ENCODE peak calls at places on chromosome 3, in six cellular contexts. One of them, this sample, is unnamed.

GRCh38 chr3:50236484-50237132 is 604 bp downstream of the GNAI2 start:
- DNase-seq in endothelial cell of umbilical vein: no peak
- DNase-seq in breast epithelium: no peak
- DNase-seq in transverse colon: no peak
- DNase-seq in GM23338: no peak
- DNase-seq in stomach: no peak
- DNase-seq in this sample: no peak

GRCh38 chr3:16290007-16290826 is 25.2 kb downstream of the OXNAD1 start:
- DNase-seq in stomach: peak
- DNase-seq in transverse colon: peak
- DNase-seq in endothelial cell of umbilical vein: peak
- DNase-seq in GM23338: peak
- DNase-seq in breast epithelium: no peak
- DNase-seq in this sample: no peak

GRCh38 chr3:192848371-192849233 is 69.1 kb downstream of the MB21D2 start:
- DNase-seq in GM23338: no peak
- DNase-seq in breast epithelium: no peak
- DNase-seq in stomach: no peak
- DNase-seq in endothelial cell of umbilical vein: no peak
- DNase-seq in transverse colon: no peak
- DNase-seq in this sample: no peak

GRCh38 chr3:29410660-29411405 is 130.0 kb downstream of the RBMS3 start:
- DNase-seq in transverse colon: no peak
- DNase-seq in stomach: no peak
- DNase-seq in endothelial cell of umbilical vein: no peak
- DNase-seq in breast epithelium: no peak
- DNase-seq in GM23338: no peak
- DNase-seq in this sample: no peak

GRCh38 chr3:107416886-107417285 is 39.6 kb downstream of the CCDC54 start:
- DNase-seq in GM23338: no peak
- DNase-seq in breast epithelium: no peak
- DNase-seq in endothelial cell of umbilical vein: no peak
- DNase-seq in stomach: no peak
- DNase-seq in transverse colon: no peak
- DNase-seq in this sample: no peak

GRCh38 chr3:56064684-56065083 is 403.6 kb downstream of the ERC2 start:
- DNase-seq in stomach: no peak
- DNase-seq in GM23338: no peak
- DNase-seq in endothelial cell of umbilical vein: peak
- DNase-seq in transverse colon: no peak
- DNase-seq in breast epithelium: no peak
- DNase-seq in this sample: no peak

GRCh38 chr3:170751083-170751893 is 118.7 kb downstream of the RPL22L1 start:
- DNase-seq in stomach: peak
- DNase-seq in transverse colon: peak
- DNase-seq in breast epithelium: peak
- DNase-seq in endothelial cell of umbilical vein: peak
- DNase-seq in GM23338: no peak
- DNase-seq in this sample: no peak

GRCh38 chr3:103059481-103059880 is 624.7 kb downstream of the ZPLD1 start:
- DNase-seq in breast epithelium: no peak
- DNase-seq in endothelial cell of umbilical vein: no peak
- DNase-seq in transverse colon: no peak
- DNase-seq in stomach: no peak
- DNase-seq in GM23338: peak
- DNase-seq in this sample: no peak

GRCh38 chr3:54905230-54905888 is 22.5 kb downstream of the LRTM1 start:
- DNase-seq in GM23338: no peak
- DNase-seq in stomach: no peak
- DNase-seq in breast epithelium: no peak
- DNase-seq in endothelial cell of umbilical vein: no peak
- DNase-seq in transverse colon: no peak
- DNase-seq in this sample: no peak

GRCh38 chr3:196431193-196432136 is 762 bp downstream of the UBXN7 start:
- DNase-seq in endothelial cell of umbilical vein: peak
- DNase-seq in transverse colon: peak
- DNase-seq in GM23338: peak
- DNase-seq in stomach: no peak
- DNase-seq in breast epithelium: no peak
- DNase-seq in this sample: no peak

GRCh38 chr3:113589971-113590370 is 57.6 kb downstream of the SIDT1 start:
- DNase-seq in breast epithelium: no peak
- DNase-seq in stomach: no peak
- DNase-seq in GM23338: no peak
- DNase-seq in endothelial cell of umbilical vein: no peak
- DNase-seq in transverse colon: no peak
- DNase-seq in this sample: no peak

GRCh38 chr3:142115927-142116668 is 33.2 kb downstream of the TFDP2 start:
- DNase-seq in breast epithelium: no peak
- DNase-seq in transverse colon: no peak
- DNase-seq in endothelial cell of umbilical vein: no peak
- DNase-seq in GM23338: no peak
- DNase-seq in stomach: no peak
- DNase-seq in this sample: peak

GRCh38 chr3:24123596-24123995 is 178.5 kb downstream of the NR1D2 start:
- DNase-seq in breast epithelium: no peak
- DNase-seq in GM23338: no peak
- DNase-seq in endothelial cell of umbilical vein: no peak
- DNase-seq in transverse colon: no peak
- DNase-seq in stomach: no peak
- DNase-seq in this sample: no peak

GRCh38 chr3:108406661-108407206 is 103.7 kb downstream of the MYH15 start:
- DNase-seq in breast epithelium: no peak
- DNase-seq in endothelial cell of umbilical vein: peak
- DNase-seq in stomach: no peak
- DNase-seq in transverse colon: peak
- DNase-seq in GM23338: peak
- DNase-seq in this sample: peak

GRCh38 chr3:168162172-168162571 is 66.4 kb upstream of the GOLIM4 start:
- DNase-seq in breast epithelium: no peak
- DNase-seq in stomach: no peak
- DNase-seq in GM23338: no peak
- DNase-seq in endothelial cell of umbilical vein: no peak
- DNase-seq in transverse colon: no peak
- DNase-seq in this sample: no peak

GRCh38 chr3:72158639-72159005 is 373.7 kb upstream of the PROK2 start:
- DNase-seq in breast epithelium: no peak
- DNase-seq in transverse colon: no peak
- DNase-seq in endothelial cell of umbilical vein: no peak
- DNase-seq in GM23338: no peak
- DNase-seq in stomach: no peak
- DNase-seq in this sample: no peak

GRCh38 chr3:186931487-186932280 is 1.4 kb downstream of the ST6GAL1 start:
- DNase-seq in endothelial cell of umbilical vein: peak
- DNase-seq in stomach: peak
- DNase-seq in GM23338: peak
- DNase-seq in transverse colon: peak
- DNase-seq in breast epithelium: peak
- DNase-seq in this sample: no peak

GRCh38 chr3:124760601-124761000 is 30.3 kb downstream of the UMPS start:
- DNase-seq in GM23338: peak
- DNase-seq in transverse colon: no peak
- DNase-seq in breast epithelium: no peak
- DNase-seq in stomach: no peak
- DNase-seq in endothelial cell of umbilical vein: no peak
- DNase-seq in this sample: no peak

GRCh38 chr3:159724627-159725026 is 264.0 kb upstream of the IL12A start:
- DNase-seq in endothelial cell of umbilical vein: no peak
- DNase-seq in transverse colon: no peak
- DNase-seq in breast epithelium: no peak
- DNase-seq in stomach: no peak
- DNase-seq in GM23338: no peak
- DNase-seq in this sample: no peak

GRCh38 chr3:48275292-48276027 is 34.6 kb downstream of the ZNF589 start:
- DNase-seq in endothelial cell of umbilical vein: no peak
- DNase-seq in stomach: no peak
- DNase-seq in GM23338: no peak
- DNase-seq in transverse colon: no peak
- DNase-seq in breast epithelium: no peak
- DNase-seq in this sample: no peak

GRCh38 chr3:179069762-179070390 is 1.7 kb downstream of the ZMAT3 start:
- DNase-seq in stomach: no peak
- DNase-seq in breast epithelium: no peak
- DNase-seq in endothelial cell of umbilical vein: peak
- DNase-seq in transverse colon: no peak
- DNase-seq in GM23338: no peak
- DNase-seq in this sample: no peak

GRCh38 chr3:9746330-9746729 is 3.4 kb upstream of the OGG1 start:
- DNase-seq in endothelial cell of umbilical vein: peak
- DNase-seq in GM23338: no peak
- DNase-seq in transverse colon: no peak
- DNase-seq in stomach: no peak
- DNase-seq in breast epithelium: no peak
- DNase-seq in this sample: no peak

GRCh38 chr3:9747267-9747666 is 2.5 kb upstream of the OGG1 start:
- DNase-seq in breast epithelium: no peak
- DNase-seq in transverse colon: no peak
- DNase-seq in GM23338: no peak
- DNase-seq in endothelial cell of umbilical vein: peak
- DNase-seq in stomach: no peak
- DNase-seq in this sample: no peak

GRCh38 chr3:9749333-9749662 is 454 bp upstream of the OGG1 start:
- DNase-seq in stomach: no peak
- DNase-seq in transverse colon: no peak
- DNase-seq in breast epithelium: no peak
- DNase-seq in GM23338: no peak
- DNase-seq in endothelial cell of umbilical vein: no peak
- DNase-seq in this sample: no peak

GRCh38 chr3:9750556-9751411 is 1.0 kb downstream of the OGG1 start:
- DNase-seq in endothelial cell of umbilical vein: no peak
- DNase-seq in transverse colon: peak
- DNase-seq in GM23338: no peak
- DNase-seq in breast epithelium: no peak
- DNase-seq in stomach: no peak
- DNase-seq in this sample: no peak

DNA sequence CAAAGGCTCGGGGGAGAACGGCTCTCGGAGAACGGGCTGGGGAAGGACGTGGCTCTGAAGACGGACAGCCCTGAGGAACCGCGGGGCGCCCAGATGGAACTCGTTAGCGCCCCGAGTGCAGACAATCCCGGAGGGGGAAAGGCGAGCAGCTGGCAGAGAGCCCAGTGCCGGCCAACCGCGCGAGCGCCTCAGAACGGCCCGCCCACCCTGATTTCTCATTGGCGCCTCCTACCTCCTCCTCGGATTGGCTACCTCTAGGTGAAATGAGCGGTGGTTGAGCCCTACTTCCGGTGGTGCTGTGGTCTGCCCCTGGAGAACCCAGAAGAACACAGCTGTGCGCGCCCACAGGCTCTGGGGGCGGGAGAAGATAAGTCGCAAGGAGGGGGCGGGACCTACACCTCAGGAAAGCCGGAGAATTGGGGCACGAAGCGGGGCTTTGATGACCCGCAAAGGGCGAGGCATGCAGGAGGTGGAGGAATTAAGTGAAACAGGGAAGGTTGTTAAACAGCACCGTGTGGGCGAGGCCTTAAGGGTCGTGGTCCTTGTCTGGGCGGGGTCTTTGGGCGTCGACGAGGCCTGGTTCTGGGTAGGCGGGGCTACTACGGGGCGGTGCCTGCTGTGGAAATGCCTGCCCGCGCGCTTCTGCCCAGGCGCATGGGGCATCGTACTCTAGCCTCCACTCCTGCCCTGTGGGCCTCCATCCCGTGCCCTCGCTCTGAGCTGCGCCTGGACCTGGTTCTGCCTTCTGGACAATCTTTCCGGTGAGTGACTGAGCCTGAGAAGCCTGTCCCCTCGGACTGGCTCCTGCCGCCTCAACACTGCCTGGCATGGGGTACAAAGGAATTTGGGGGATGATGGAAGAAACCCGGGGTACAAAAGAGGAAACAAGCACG is at the start of gene OGG1:
- DNase-seq in GM23338: peak
- DNase-seq in stomach: peak
- DNase-seq in endothelial cell of umbilical vein: peak
- DNase-seq in breast epithelium: peak
- DNase-seq in transverse colon: peak
- DNase-seq in this sample: peak
- TF ChIP-seq POLR2AphosphoS5 in GM23338: peak
- TF ChIP-seq POLR2AphosphoS5 in stomach: peak
- TF ChIP-seq POLR2AphosphoS5 in endothelial cell of umbilical vein: peak
- TF ChIP-seq POLR2AphosphoS5 in breast epithelium: peak
- TF ChIP-seq POLR2AphosphoS5 in transverse colon: peak
- TF ChIP-seq POLR2AphosphoS5 in this sample: peak

GRCh38 chr3:148957586-148957985 is 33.8 kb upstream of the GYG1 start:
- DNase-seq in breast epithelium: no peak
- DNase-seq in endothelial cell of umbilical vein: no peak
- DNase-seq in GM23338: peak
- DNase-seq in stomach: no peak
- DNase-seq in transverse colon: no peak
- DNase-seq in this sample: peak
- TF ChIP-seq CTCF in breast epithelium: no peak
- TF ChIP-seq CTCF in endothelial cell of umbilical vein: peak
- TF ChIP-seq CTCF in GM23338: peak
- TF ChIP-seq CTCF in stomach: no peak
- TF ChIP-seq CTCF in transverse colon: no peak
- TF ChIP-seq CTCF in this sample: peak

DNA sequence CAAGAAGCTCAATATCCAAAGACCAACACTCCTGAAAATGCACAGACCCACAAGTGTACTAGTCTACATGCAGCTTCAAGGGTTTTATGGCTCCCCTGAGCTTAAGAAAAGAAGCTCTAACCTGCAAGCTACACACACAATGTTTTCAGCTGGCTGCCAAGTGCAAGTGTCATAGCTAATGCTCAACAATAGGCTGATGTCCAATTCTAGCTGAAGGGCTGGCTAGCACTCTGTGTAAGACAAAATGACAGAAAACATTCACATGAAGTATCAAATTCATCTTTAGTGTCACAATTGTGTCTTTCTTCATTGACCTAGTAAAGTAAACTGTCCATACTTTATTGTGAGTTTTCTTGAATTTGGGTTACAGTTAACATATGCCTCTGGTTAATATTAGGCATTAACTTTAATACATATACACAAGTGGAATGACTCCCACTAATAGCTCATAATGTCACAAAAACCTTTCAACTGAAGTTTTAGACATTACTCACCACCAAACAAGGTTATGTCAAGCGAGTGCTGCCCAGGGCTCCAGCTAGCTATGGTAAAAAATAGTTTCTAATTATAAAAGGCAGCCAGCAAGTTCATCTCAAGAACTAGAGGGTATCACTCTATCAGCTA is 15.1 kb downstream of the ABI3BP start:
- DNase-seq in breast epithelium: no peak
- DNase-seq in GM23338: no peak
- DNase-seq in stomach: no peak
- DNase-seq in endothelial cell of umbilical vein: no peak
- DNase-seq in transverse colon: no peak
- DNase-seq in this sample: no peak
- TF ChIP-seq POLR2AphosphoS5 in breast epithelium: no peak
- TF ChIP-seq POLR2AphosphoS5 in GM23338: no peak
- TF ChIP-seq POLR2AphosphoS5 in stomach: no peak
- TF ChIP-seq POLR2AphosphoS5 in endothelial cell of umbilical vein: no peak
- TF ChIP-seq POLR2AphosphoS5 in transverse colon: no peak
- TF ChIP-seq POLR2AphosphoS5 in this sample: no peak

DNA sequence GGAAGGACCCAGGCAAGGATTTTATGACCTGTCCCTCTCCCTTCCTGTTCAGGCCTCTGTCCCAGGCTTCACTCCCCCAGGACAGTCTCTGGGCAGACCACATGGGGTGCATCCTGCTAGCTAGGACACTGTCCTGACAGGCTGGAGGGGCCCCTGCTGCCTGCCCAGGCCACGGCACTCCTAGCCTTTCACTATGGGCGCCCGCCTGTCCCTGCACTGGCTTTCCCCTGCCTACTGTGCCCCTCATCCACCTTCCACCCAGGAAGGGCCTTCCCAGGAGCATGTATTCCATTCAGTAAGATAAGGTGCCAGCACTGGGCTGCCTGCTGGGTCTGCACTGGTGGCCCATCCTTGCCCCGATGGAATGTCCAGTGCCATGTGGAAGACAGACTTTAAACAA is 145.3 kb downstream of the DNAJB8 start:
- DNase-seq in breast epithelium: no peak
- DNase-seq in GM23338: no peak
- DNase-seq in stomach: peak
- DNase-seq in endothelial cell of umbilical vein: no peak
- DNase-seq in transverse colon: no peak
- DNase-seq in this sample: no peak
- TF ChIP-seq CTCF in breast epithelium: no peak
- TF ChIP-seq CTCF in GM23338: no peak
- TF ChIP-seq CTCF in stomach: no peak
- TF ChIP-seq CTCF in endothelial cell of umbilical vein: no peak
- TF ChIP-seq CTCF in transverse colon: no peak
- TF ChIP-seq CTCF in this sample: no peak